ENCODE peak calls at places on chromosome 1, in nine cellular contexts. X, M, O, Q, I, V, C, Y and J are unnamed samples.

GRCh38 chr1:27551170-27551952 is 52.6 kb downstream of the AHDC1 start:
- DNase-seq in X (no peak), C (no peak), Y (no peak), O (no peak), I (no peak), Q (no peak), M (no peak), V (no peak), J (peak; percentile 46)

GRCh38 chr1:235597867-235598553 is 51.6 kb downstream of the GNG4 start:
- DNase-seq in M (no peak), C (no peak), O (no peak), I (no peak), X (no peak), Y (no peak), Q (no peak), V (no peak), J (peak; percentile 75)

GRCh38 chr1:227887697-227888403 is 59.9 kb downstream of the WNT9A start:
- DNase-seq in O (no peak), I (peak; percentile 36), X (no peak), Y (no peak), M (peak; percentile 1), V (peak; percentile 31), Q (no peak), C (no peak), J (no peak)

GRCh38 chr1:13583964-13584791 is 546 bp downstream of the PDPN start:
- DNase-seq in Y (no peak), V (no peak), X (no peak), Q (no peak), M (no peak), O (no peak), I (peak; percentile 44), C (no peak), J (peak; percentile 78)

GRCh38 chr1:54310439-54311328 is 95.5 kb downstream of the SSBP3 start:
- DNase-seq in X (peak; percentile 62), Q (no peak), C (no peak), V (peak; percentile 11), M (peak; percentile 27), O (no peak), I (peak; percentile 77), Y (no peak), J (peak; percentile 41)

GRCh38 chr1:102252731-102253360 is 256.1 kb upstream of the OLFM3 start:
- DNase-seq in X (no peak), O (no peak), M (no peak), I (no peak), Q (no peak), V (no peak), C (no peak), Y (no peak), J (no peak)

GRCh38 chr1:235442788-235443429 is 61.3 kb downstream of the B3GALNT2 start:
- DNase-seq in Y (no peak), Q (no peak), O (no peak), M (no peak), V (no peak), X (peak; percentile 76), I (no peak), C (no peak), J (peak; percentile 81)

GRCh38 chr1:161225534-161226319 is at the start of gene TOMM40L:
- DNase-seq in C (peak; percentile 68), O (peak; percentile 97), M (peak; percentile 95), Y (peak; percentile 71), Q (peak; percentile 61), X (peak; percentile 92), V (peak; percentile 69), I (peak; percentile 85), J (peak; percentile 100)

GRCh38 chr1:65395887-65396612 is 24.4 kb upstream of the LEPR start:
- DNase-seq in Y (no peak), O (no peak), Q (no peak), I (no peak), X (no peak), M (no peak), C (no peak), V (no peak), J (peak; percentile 77)

GRCh38 chr1:27299385-27300252 is 22.3 kb upstream of the TMEM222 start:
- DNase-seq in V (no peak), I (peak; percentile 51), M (no peak), O (no peak), Y (no peak), Q (no peak), C (no peak), X (no peak), J (peak; percentile 99)

GRCh38 chr1:79711001-79711431 is 704.5 kb upstream of the ADGRL4 start:
- DNase-seq in M (no peak), V (no peak), Y (no peak), Q (no peak), I (no peak), O (peak; percentile 48), C (no peak), X (no peak), J (peak; percentile 53)

GRCh38 chr1:115239148-115239820 is 98.8 kb downstream of the NGF start:
- DNase-seq in Y (no peak), M (no peak), C (no peak), Q (no peak), I (no peak), O (no peak), X (no peak), V (no peak), J (peak; percentile 79)

GRCh38 chr1:31372961-31373896 is at the start of gene FABP3:
- DNase-seq in C (peak; percentile 52), Q (no peak), X (peak; percentile 63), Y (no peak), V (no peak), I (peak; percentile 89), M (peak; percentile 33), O (no peak), J (peak; percentile 64)